ENCODE peak calls at places on chromosomes 12 and 14, in seven cellular contexts. F is endothelial cell of umbilical vein, Q is tibial nerve, I is PC-3, J is left ventricle myocardium inferior, Y is astrocyte, B is foreskin fibroblast. Z is an unnamed sample.

GRCh38 chr14:105247715-105248367 is 492 bp upstream of the BTBD6 start:
- DNase-seq in Q (no peak), B (no peak), F (no peak), I (no peak), Y (no peak), J (no peak), Z (no peak)

GRCh38 chr14:68248481-68249255 is 429.1 kb downstream of the RAD51B start:
- DNase-seq in B (peak), J (no peak), F (peak), Q (no peak), I (peak), Y (peak), Z (peak)

GRCh38 chr12:130414381-130414780 is 76.7 kb downstream of the PIWIL1 start:
- DNase-seq in F (no peak), I (no peak), B (no peak), J (no peak), Q (no peak), Y (no peak), Z (no peak)

GRCh38 chr14:63938198-63939005 is 85.6 kb downstream of the SYNE2 start:
- DNase-seq in F (no peak), B (no peak), J (no peak), Y (no peak), I (no peak), Q (no peak), Z (no peak)

GRCh38 chr14:98184467-98184866 is 1087.5 kb downstream of the BCL11B start:
- DNase-seq in I (no peak), B (no peak), J (no peak), F (no peak), Y (no peak), Q (no peak), Z (no peak)

GRCh38 chr14:100861937-100862247 is 36.0 kb downstream of the MEG3 start:
- DNase-seq in J (no peak), F (no peak), B (no peak), I (no peak), Y (no peak), Q (no peak), Z (no peak)

GRCh38 chr12:104720346-104721064 is 237.6 kb downstream of the SLC41A2 start:
- DNase-seq in Y (peak), F (peak), I (no peak), B (no peak), Q (no peak), J (no peak), Z (no peak)

GRCh38 chr14:93648440-93649168 is 139.7 kb downstream of the PRIMA1 start:
- DNase-seq in Q (no peak), Y (no peak), B (no peak), J (no peak), I (peak), F (no peak), Z (peak)

GRCh38 chr14:100018054-100018453 is 47.2 kb upstream of the EVL start:
- DNase-seq in F (no peak), Y (no peak), I (no peak), B (no peak), J (no peak), Q (no peak), Z (no peak)

GRCh38 chr14:83607682-83608081 is 1922.3 kb upstream of the FLRT2 start:
- DNase-seq in Q (no peak), B (no peak), I (no peak), Y (no peak), J (no peak), F (no peak), Z (no peak)

GRCh38 chr14:90443161-90444076 is 46.6 kb downstream of the CALM1 start:
- DNase-seq in B (no peak), I (peak), J (no peak), F (no peak), Y (no peak), Q (no peak), Z (no peak)

GRCh38 chr14:90775441-90775840 is 40.8 kb downstream of the TTC7B start:
- DNase-seq in F (no peak), Y (no peak), J (no peak), B (no peak), I (no peak), Q (no peak), Z (no peak)

GRCh38 chr12:28759334-28759733 is 389.7 kb upstream of the FAR2 start:
- DNase-seq in I (peak), B (peak), F (no peak), J (no peak), Y (peak), Q (no peak), Z (no peak)

GRCh38 chr14:105491366-105492006 is 440 bp downstream of the TEDC1 start:
- DNase-seq in J (peak), I (peak), B (peak), Y (no peak), F (peak), Q (no peak), Z (peak)

GRCh38 chr14:106691601-106692291 is 1165.4 kb downstream of the TMEM121 start:
- DNase-seq in F (no peak), B (no peak), J (peak), Q (no peak), Y (no peak), I (no peak), Z (no peak)

GRCh38 chr14:61598980-61599379 is 96.3 kb upstream of the HIF1A start:
- DNase-seq in Q (no peak), F (peak), Y (no peak), I (no peak), B (no peak), J (no peak), Z (no peak)

GRCh38 chr12:105523164-105524057 is 192.9 kb downstream of the C12orf75 start:
- DNase-seq in F (peak), J (peak), B (peak), Q (peak), I (no peak), Y (peak), Z (peak)

GRCh38 chr12:60501124-60501729 is 905.4 kb downstream of the SLC16A7 start:
- DNase-seq in I (peak), Y (peak), F (peak), B (peak), J (no peak), Q (no peak), Z (no peak)

GRCh38 chr12:56687225-56688128 is 607 bp downstream of the PTGES3 start:
- DNase-seq in J (peak), Q (peak), I (peak), F (peak), B (no peak), Y (peak), Z (no peak)

GRCh38 chr12:78721906-78722305 is 142.7 kb upstream of the SYT1 start:
- DNase-seq in B (no peak), J (no peak), Q (no peak), Y (no peak), I (no peak), F (peak), Z (no peak)

GRCh38 chr14:100895411-100895810 is 8.1 kb downstream of the RTL1 start:
- DNase-seq in B (no peak), I (no peak), Y (no peak), F (no peak), J (no peak), Q (no peak), Z (no peak)

GRCh38 chr14:92613008-92613658 is 99.6 kb downstream of the RIN3 start:
- DNase-seq in Y (peak), I (peak), Q (peak), F (no peak), J (peak), B (no peak), Z (no peak)

GRCh38 chr12:53483225-53483978 is 15.9 kb downstream of the MAP3K12 start:
- DNase-seq in F (no peak), J (no peak), Y (no peak), B (no peak), Q (no peak), I (no peak), Z (no peak)

GRCh38 chr12:131085816-131086591 is 132.3 kb downstream of the ADGRD1 start:
- DNase-seq in F (no peak), Y (no peak), J (no peak), Q (no peak), I (no peak), B (no peak), Z (no peak)

GRCh38 chr12:120759591-120760348 is 34.1 kb downstream of the ACADS start:
- DNase-seq in Y (no peak), J (no peak), I (no peak), F (no peak), Q (no peak), B (no peak), Z (no peak)

GRCh38 chr12:18805516-18806248 is 67.8 kb downstream of the CAPZA3 start:
- DNase-seq in J (no peak), Q (no peak), I (no peak), Y (no peak), B (no peak), F (no peak), Z (no peak)

GRCh38 chr12:124469193-124469888 is 98.1 kb downstream of the NCOR2 start:
- DNase-seq in B (no peak), J (no peak), I (peak), Y (no peak), F (no peak), Q (no peak), Z (no peak)
- H3K4me3 ChIP-seq in B (no peak), J (no peak), I (no peak), Y (no peak), F (no peak), Q (no peak), Z (no peak)

DNA sequence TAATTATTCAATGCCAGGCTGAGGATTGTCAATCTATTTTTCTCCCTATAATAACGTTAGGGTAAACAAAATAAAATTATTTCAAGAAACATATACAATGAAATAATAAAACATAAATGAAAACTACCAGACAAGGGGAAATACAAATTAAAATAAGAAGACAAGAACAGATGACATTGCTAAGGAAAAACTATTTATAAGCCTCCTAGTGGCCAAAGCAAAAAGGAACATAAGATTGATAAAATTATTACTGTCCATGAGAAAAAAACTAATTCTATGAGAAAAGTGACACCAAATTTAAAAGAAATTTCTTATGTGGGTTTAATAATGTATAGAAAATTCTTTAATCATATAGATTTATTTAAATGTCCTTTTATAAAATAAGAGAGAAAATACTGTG is 294.7 kb downstream of the TTC6 start:
- DNase-seq in I (no peak), B (no peak), Q (no peak), Y (no peak), F (no peak), J (no peak), Z (no peak)
- TF ChIP-seq CTCF in I (peak), B (peak), Q (no peak), Y (peak), F (peak), J (no peak), Z (peak)

GRCh38 chr12:118213452-118213851 is 77.5 kb downstream of the PEBP1 start:
- DNase-seq in F (no peak), Q (no peak), I (no peak), Y (no peak), B (no peak), J (no peak), Z (no peak)
- H3K4me3 ChIP-seq in F (no peak), Q (no peak), I (no peak), Y (no peak), B (no peak), J (no peak), Z (no peak)

GRCh38 chr14:71721791-71722190 is 210.4 kb upstream of the RGS6 start:
- DNase-seq in I (no peak), F (no peak), Q (no peak), B (no peak), J (no peak), Y (no peak), Z (no peak)
- TF ChIP-seq CTCF in I (no peak), F (no peak), Q (no peak), B (no peak), J (no peak), Y (no peak), Z (no peak)

DNA sequence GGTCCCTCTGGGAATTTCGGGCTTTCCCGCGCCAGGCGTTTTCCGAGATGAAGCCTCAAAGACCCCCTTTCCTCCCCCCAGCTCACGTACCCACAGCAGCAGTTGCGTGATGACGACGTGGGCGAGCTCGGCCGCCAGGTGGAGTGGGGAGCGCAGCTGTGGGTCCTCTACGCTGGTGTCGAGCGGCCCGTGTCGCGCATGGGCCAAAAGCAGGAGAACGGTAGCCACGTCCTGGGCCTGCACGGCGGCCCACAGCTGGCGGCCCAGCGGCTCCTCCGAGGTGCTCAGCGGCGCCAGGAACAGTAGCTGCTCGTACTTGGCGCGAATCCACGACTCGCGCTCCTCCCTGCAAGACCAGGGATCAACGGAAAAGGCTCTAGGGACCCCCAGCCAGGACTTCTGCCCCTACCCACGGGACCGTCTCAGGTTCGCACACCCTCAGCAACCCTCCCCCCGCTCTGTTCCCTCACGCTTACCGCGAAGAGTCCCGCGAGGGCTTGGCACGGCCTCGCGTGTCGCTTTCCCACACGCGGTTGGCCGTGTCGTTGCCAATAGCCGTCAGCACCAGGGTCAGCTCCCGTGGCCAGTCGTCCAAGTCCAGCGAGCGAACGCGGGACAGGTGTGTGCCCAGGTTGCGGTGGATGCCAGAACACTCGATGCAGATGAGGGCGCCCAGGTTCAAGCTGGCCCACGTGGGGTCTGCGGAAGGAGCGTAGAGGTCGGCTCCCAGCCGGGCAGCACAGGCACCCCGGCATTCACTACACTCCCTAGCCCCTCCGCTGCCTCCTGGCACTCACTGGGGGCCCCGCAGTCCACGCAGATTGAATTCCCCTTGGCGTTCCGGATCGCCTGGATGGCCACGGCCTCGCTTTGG is 11.4 kb downstream of the AGAP2 start:
- DNase-seq in B (no peak), I (no peak), F (peak), J (peak), Q (no peak), Y (peak), Z (no peak)
- H3K4me3 ChIP-seq in B (peak), I (peak), F (no peak), J (peak), Q (peak), Y (peak), Z (peak)

GRCh38 chr14:23352506-23353432 is at the start of gene SLC22A17:
- DNase-seq in F (peak), J (peak), B (peak), Y (peak), Q (peak), I (peak), Z (no peak)

GRCh38 chr14:23349156-23349845 is 3.4 kb downstream of the SLC22A17 start:
- DNase-seq in B (no peak), Q (no peak), F (no peak), I (no peak), J (no peak), Y (no peak), Z (no peak)

GRCh38 chr14:23354990-23355389 is 2.3 kb upstream of the SLC22A17 start:
- DNase-seq in F (no peak), Y (no peak), J (no peak), I (no peak), B (no peak), Q (no peak), Z (no peak)

GRCh38 chr14:23353433-23353780 is 720 bp upstream of the SLC22A17 start:
- DNase-seq in B (no peak), Q (no peak), F (no peak), I (no peak), J (no peak), Y (no peak), Z (no peak)

DNA sequence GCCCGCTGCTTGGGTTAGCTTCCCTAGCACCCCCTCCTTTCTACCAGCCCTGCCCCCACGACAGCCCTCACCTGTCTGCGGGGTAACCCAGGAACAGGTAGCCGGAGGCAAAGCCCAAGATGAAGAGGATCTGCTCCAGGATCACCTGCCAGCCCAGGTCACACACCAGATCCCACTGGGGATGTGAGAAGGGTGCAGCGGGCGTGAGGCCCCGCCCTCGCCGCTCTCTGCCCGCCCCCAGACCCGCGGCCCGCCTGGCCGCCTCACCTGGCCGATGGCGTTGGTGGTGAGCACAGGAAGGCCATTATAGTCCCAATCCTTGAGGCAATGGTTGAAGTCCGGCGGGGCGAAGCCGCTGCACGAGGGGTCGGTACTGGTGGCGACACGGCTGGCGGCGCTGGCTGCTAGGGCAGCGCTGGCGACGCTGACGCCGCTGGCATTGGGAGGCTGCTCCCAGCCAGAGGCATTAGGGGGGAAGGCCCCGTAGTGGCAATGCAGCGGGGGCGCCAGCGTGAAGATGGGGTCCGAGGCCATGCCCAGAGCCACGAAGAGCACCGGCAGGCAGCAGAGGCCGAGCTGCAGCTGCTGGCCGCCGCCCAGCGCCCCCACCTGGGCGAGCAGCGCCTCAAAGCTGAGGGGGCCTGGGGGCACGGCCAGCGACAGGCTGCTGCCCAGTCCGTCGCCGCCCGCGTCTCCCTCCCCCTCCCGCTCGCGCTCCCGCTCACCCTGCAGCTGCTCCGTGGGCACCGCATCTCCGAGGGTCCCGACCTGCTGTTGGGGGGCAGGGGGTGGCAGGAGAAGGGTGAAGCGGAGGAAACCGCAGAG is 794 bp downstream of the SLC22A17 start:
- DNase-seq in Y (no peak), F (no peak), Q (no peak), B (no peak), I (no peak), J (no peak), Z (no peak)
- TF ChIP-seq CTCF in Y (no peak), F (no peak), Q (no peak), B (no peak), I (no peak), J (no peak), Z (no peak)